ENCODE peak calls at places on chromosome 3, in six cellular contexts. R is BJ; U is ACHN; L is iris pigment epithelial cell; A is astrocyte of the hippocampus; V is natural killer cell treated with Interleukin-12 subunit alpha and Interleukin-12 subunit beta and Interleukin-15 and Interleukin-18, amount 100 ng/mL, for 72 hours. H is an unnamed sample.

GRCh38 chr3:71104090-71104489 is 479.4 kb downstream of the FOXP1 start:
- DNase-seq in V (no peak), U (no peak), A (peak; percentile 60), R (peak; percentile 74), L (peak; percentile 99), H (no peak)

GRCh38 chr3:16601539-16602005 is 3.7 kb downstream of the DAZL start:
- DNase-seq in V (no peak), U (no peak), L (no peak), R (no peak), A (no peak), H (no peak)

GRCh38 chr3:34676431-34676830 is 878.0 kb downstream of the PDCD6IP start:
- DNase-seq in U (peak; percentile 54), R (no peak), A (peak; percentile 80), L (peak; percentile 6), V (no peak), H (no peak)

GRCh38 chr3:190671658-190672057 is 157.8 kb downstream of the IL1RAP start:
- DNase-seq in A (peak; percentile 53), U (no peak), R (peak; percentile 23), V (no peak), L (peak; percentile 69), H (no peak)

GRCh38 chr3:23052230-23053019 is 150.7 kb upstream of the UBE2E2 start:
- DNase-seq in L (peak; percentile 52), R (no peak), U (no peak), A (no peak), V (no peak), H (no peak)

GRCh38 chr3:157805553-157805952 is 300.7 kb downstream of the SHOX2 start:
- DNase-seq in L (no peak), V (no peak), A (no peak), R (no peak), U (no peak), H (no peak)

GRCh38 chr3:107740992-107741896 is 218.5 kb downstream of the BBX start:
- DNase-seq in A (peak; percentile 32), R (no peak), L (peak; percentile 25), U (peak; percentile 25), V (no peak), H (no peak)

GRCh38 chr3:16817201-16817600 is 67.6 kb upstream of the PLCL2 start:
- DNase-seq in V (no peak), A (no peak), L (no peak), U (no peak), R (no peak), H (no peak)